ENCODE peak calls at places on chromosomes 13 and 19, in four cellular contexts. M is K562, L is A549, I is H1. O is an unnamed sample.

GRCh38 chr19:903266-903797 is 9.7 kb downstream of the R3HDM4 start:
- DNase-seq in L (no peak), I (no peak), M (no peak), O (no peak)

GRCh38 chr13:110625771-110626321 is 10.5 kb downstream of the NAXD start:
- DNase-seq in M (no peak), L (no peak), I (no peak), O (no peak)

GRCh38 chr19:39307233-39307821 is 11.1 kb downstream of the IFNL1 start:
- DNase-seq in L (no peak), I (no peak), M (no peak), O (no peak)

GRCh38 chr13:99301056-99301838 is 6.0 kb downstream of the GPR183 start:
- DNase-seq in I (no peak), M (no peak), L (no peak), O (no peak)

GRCh38 chr19:43538922-43539321 is 5.9 kb downstream of the ZNF575 start:
- DNase-seq in L (no peak), I (no peak), M (no peak), O (no peak)

GRCh38 chr19:33395561-33396550 is 22.3 kb downstream of the CEBPG start:
- DNase-seq in I (no peak), M (no peak), L (no peak), O (no peak)

GRCh38 chr13:97313481-97313880 is 91.3 kb downstream of the MBNL2 start:
- DNase-seq in L (no peak), M (no peak), I (no peak), O (no peak)

GRCh38 chr19:21210037-21210621 is 68.3 kb downstream of the ZNF431 start:
- DNase-seq in I (no peak), M (no peak), L (no peak), O (peak)

GRCh38 chr19:55696301-55697068 is 21.5 kb downstream of the EPN1 start:
- DNase-seq in M (no peak), L (no peak), I (no peak), O (no peak)

GRCh38 chr19:17406887-17407196 is 1.4 kb upstream of the BST2 start:
- DNase-seq in M (no peak), L (no peak), I (no peak), O (no peak)

GRCh38 chr19:37551123-37551993 is 43.2 kb downstream of the ZNF571 start:
- DNase-seq in M (peak), I (no peak), L (no peak), O (no peak)

GRCh38 chr19:34580055-34580336 is 97.0 kb downstream of the SCGB2B2 start:
- DNase-seq in I (no peak), L (no peak), M (no peak), O (no peak)

GRCh38 chr19:58059003-58059671 is at the start of gene ZNF135:
- DNase-seq in L (no peak), M (no peak), I (peak), O (no peak)

GRCh38 chr19:42269518-42270345 is 680 bp downstream of the CIC start:
- DNase-seq in L (no peak), I (no peak), M (no peak), O (no peak)

GRCh38 chr13:30047154-30047874 is 196.9 kb upstream of the UBL3 start:
- DNase-seq in L (no peak), I (no peak), M (no peak), O (no peak)

GRCh38 chr13:70505809-70506208 is 397.6 kb upstream of the KLHL1 start:
- DNase-seq in I (no peak), M (no peak), L (no peak), O (no peak)

GRCh38 chr19:52492201-52492960 is 35.1 kb upstream of the ZNF808 start:
- DNase-seq in L (no peak), I (peak), M (peak), O (no peak)

GRCh38 chr13:113545455-113545930 is 39.1 kb upstream of the TFDP1 start:
- DNase-seq in I (no peak), L (no peak), M (no peak), O (no peak)

GRCh38 chr13:58340895-58341294 is 709.4 kb downstream of the PCDH17 start:
- DNase-seq in L (no peak), M (no peak), I (no peak), O (peak)

GRCh38 chr13:110646442-110647364 is 31.4 kb downstream of the NAXD start:
- DNase-seq in M (no peak), L (no peak), I (no peak), O (no peak)

GRCh38 chr13:111095031-111095840 is 19.9 kb upstream of the ARHGEF7 start:
- DNase-seq in L (no peak), M (no peak), I (no peak), O (no peak)

GRCh38 chr19:38717051-38717450 is 27.2 kb downstream of the CAPN12 start:
- DNase-seq in L (no peak), I (no peak), M (no peak), O (no peak)

GRCh38 chr13:74168263-74168675 is 34.1 kb upstream of the KLF12 start:
- DNase-seq in M (no peak), L (no peak), I (no peak), O (peak)

GRCh38 chr13:30408319-30409101 is 13.8 kb upstream of the UBE2L5 start:
- DNase-seq in M (peak), I (peak), L (peak), O (peak)

GRCh38 chr19:7928334-7928706 is 2.4 kb upstream of the CTXN1 start:
- DNase-seq in L (no peak), I (no peak), M (no peak), O (no peak)

GRCh38 chr13:73210218-73210883 is 151.5 kb downstream of the KLF5 start:
- DNase-seq in L (peak), M (no peak), I (no peak), O (peak)

GRCh38 chr13:82817133-82817532 is 1065.1 kb downstream of the SLITRK1 start:
- DNase-seq in M (no peak), I (no peak), L (no peak), O (no peak)

GRCh38 chr13:65472336-65472735 is 1757.8 kb downstream of the PCDH9 start:
- DNase-seq in L (no peak), I (no peak), M (no peak), O (no peak)

GRCh38 chr19:29663861-29664752 is 1.2 kb upstream of the PLEKHF1 start:
- DNase-seq in L (no peak), M (peak), I (no peak), O (no peak)

GRCh38 chr13:97212540-97213146 is 9.5 kb upstream of the MBNL2 start:
- DNase-seq in M (peak), I (no peak), L (peak), O (no peak)

GRCh38 chr13:102555914-102556553 is 40.8 kb upstream of the TPP2 start:
- DNase-seq in M (peak), L (peak), I (no peak), O (peak)

GRCh38 chr19:13622727-13623126 is 116.4 kb upstream of the CACNA1A start:
- DNase-seq in I (no peak), L (no peak), M (no peak), O (no peak)

GRCh38 chr19:19485161-19485997 is 30.0 kb downstream of the TSSK6 start:
- DNase-seq in M (no peak), I (no peak), L (no peak), O (no peak)

GRCh38 chr13:41199526-41199925 is 5.2 kb upstream of the KBTBD7 start:
- DNase-seq in I (no peak), L (no peak), M (no peak), O (no peak)

GRCh38 chr13:114283581-114283980 is 2.2 kb downstream of the UPF3A start:
- DNase-seq in M (peak), L (no peak), I (no peak), O (peak)

GRCh38 chr19:48443262-48443661 is 2.5 kb upstream of the GRWD1 start:
- DNase-seq in I (no peak), L (no peak), M (no peak), O (no peak)

GRCh38 chr13:32837973-32838940 is 178.0 kb upstream of the KL start:
- DNase-seq in L (no peak), M (no peak), I (no peak), O (no peak)

GRCh38 chr13:24221007-24221406 is 60.5 kb downstream of the SPATA13 start:
- DNase-seq in L (peak), I (no peak), M (peak), O (peak)

GRCh38 chr19:51654783-51655182 is 8.2 kb upstream of the SIGLEC14 start:
- DNase-seq in I (no peak), M (peak), L (peak), O (no peak)

DNA sequence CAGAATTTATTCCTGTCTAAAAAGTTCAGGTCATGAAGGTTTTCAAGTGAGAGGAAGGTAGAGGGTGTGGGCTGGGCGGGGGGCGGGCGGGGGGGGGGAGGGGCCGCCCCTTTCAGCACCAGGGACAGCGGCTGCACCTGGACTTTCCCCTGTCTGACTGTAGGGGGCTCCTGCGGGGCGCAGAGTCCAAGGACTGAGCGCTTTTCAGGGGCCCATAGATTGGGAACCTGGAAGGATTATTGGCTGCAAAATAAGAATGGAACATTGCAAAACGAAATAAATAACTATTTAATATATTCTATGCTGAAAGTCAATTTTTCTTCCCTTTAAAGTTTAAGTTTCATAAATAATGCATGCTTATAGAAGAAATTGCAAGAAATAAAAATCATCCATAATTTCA is 8.9 kb upstream of the CYP4F3 start:
- DNase-seq in M (peak), L (no peak), I (no peak), O (peak)
- TF ChIP-seq RNF2 in M (no peak), L (no peak), I (no peak), O (no peak)

DNA sequence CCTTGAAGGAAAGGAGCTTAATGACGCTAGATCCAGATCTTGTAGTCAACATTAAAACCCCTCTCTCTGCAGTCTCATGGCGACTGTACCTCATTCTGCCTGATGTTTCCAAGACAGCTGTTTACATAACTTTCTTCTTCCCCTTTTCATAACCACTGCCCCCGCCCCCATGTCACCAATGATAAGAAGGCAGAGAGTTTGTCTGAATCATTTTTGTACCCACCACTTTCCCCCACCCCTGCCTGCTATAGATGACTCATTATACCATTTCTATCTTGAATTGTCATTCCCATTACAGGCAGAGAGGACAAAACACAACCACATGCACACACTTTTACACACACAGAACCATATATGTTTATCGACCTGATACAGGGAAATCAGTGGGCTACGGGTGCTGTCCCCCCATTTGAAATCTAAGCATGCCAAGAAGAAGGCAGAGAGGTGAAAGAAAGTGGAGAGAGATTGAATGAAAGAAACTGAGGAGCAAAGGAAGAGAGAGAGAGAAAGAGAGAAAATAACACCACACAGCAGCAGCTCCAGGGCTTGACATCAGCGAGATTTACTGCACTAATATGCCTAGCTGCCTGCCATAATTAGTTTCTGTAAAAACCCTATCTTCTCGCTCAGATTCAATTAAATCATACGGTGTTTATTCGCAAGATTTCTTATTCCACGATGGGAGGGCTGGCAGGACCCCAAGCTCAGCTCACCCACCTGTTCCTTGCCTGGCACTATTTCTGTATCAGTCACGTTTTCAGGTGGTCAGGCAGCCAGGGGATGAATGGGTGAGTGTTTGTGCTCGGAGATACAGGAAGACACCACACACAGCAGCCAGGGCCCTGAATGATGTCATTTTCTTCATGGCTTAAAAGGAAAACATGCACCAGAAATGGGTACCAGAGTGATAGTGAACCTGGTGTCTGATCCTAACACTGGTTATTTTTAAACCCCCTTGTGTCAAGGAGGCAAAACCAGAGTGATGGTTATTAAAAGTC is 114.3 kb upstream of the SERP2 start:
- DNase-seq in I (no peak), M (peak), L (peak), O (no peak)
- TF ChIP-seq RNF2 in I (no peak), M (no peak), L (no peak), O (no peak)

GRCh38 chr19:54331626-54332025 is 7.3 kb downstream of the LILRA4 start:
- DNase-seq in L (no peak), I (no peak), M (no peak), O (no peak)

GRCh38 chr19:54333586-54334298 is 5.2 kb downstream of the LILRA4 start:
- DNase-seq in L (no peak), M (no peak), I (no peak), O (no peak)

GRCh38 chr19:54325631-54326030 is 12.7 kb upstream of the LILRA5 start:
- DNase-seq in L (no peak), I (no peak), M (no peak), O (no peak)

GRCh38 chr19:54332149-54332548 is 6.8 kb downstream of the LILRA4 start:
- DNase-seq in I (no peak), L (no peak), M (no peak), O (no peak)

GRCh38 chr19:54329476-54330165 is 9.3 kb downstream of the LILRA4 start:
- DNase-seq in L (no peak), M (no peak), I (no peak), O (no peak)
- TF ChIP-seq RNF2 in L (no peak), M (no peak), I (no peak), O (no peak)

GRCh38 chr19:44588753-44589112 is 24.6 kb upstream of the IGSF23 start:
- DNase-seq in M (no peak), I (no peak), L (no peak), O (no peak)
- TF ChIP-seq RNF2 in M (no peak), I (no peak), L (no peak), O (no peak)

DNA sequence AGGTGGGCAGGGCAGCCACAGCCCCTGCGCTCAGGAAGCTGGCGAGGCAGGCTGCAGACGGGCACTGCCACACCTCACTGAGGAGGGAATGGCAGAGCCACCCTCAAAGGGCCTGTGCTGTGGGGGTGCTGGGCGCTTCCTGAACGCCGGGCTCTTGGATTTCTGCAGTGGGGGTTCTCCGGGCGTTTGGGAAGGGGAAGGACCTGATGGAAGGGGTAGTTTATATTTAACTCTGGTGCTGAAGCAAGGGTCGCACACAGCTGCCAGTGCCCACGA is 10.5 kb downstream of the GNA11 start:
- DNase-seq in L (no peak), I (no peak), M (no peak), O (no peak)
- TF ChIP-seq RNF2 in L (no peak), I (no peak), M (no peak), O (no peak)

DNA sequence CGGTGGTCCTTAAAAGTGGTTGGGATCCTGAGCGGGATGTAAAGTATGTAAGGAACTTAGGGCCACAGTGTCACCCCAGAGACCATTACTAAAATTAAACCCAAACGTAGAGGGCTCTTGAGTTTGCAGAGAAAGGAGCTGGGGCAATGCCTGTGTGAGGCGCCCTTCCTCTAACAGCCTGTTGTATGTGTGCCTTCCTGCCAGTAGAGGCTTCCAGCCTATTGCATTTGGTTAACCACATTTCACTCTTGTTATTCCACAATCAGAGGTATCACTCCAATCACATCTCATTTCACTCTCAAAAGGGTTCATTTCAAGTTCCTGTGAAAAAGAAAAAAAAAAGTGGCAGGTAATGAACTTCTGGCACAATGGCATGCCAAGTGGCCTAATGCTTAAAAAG is 29.4 kb downstream of the DIAPH3 start:
- DNase-seq in L (peak), M (no peak), I (no peak), O (no peak)
- TF ChIP-seq RNF2 in L (no peak), M (no peak), I (no peak), O (no peak)

DNA sequence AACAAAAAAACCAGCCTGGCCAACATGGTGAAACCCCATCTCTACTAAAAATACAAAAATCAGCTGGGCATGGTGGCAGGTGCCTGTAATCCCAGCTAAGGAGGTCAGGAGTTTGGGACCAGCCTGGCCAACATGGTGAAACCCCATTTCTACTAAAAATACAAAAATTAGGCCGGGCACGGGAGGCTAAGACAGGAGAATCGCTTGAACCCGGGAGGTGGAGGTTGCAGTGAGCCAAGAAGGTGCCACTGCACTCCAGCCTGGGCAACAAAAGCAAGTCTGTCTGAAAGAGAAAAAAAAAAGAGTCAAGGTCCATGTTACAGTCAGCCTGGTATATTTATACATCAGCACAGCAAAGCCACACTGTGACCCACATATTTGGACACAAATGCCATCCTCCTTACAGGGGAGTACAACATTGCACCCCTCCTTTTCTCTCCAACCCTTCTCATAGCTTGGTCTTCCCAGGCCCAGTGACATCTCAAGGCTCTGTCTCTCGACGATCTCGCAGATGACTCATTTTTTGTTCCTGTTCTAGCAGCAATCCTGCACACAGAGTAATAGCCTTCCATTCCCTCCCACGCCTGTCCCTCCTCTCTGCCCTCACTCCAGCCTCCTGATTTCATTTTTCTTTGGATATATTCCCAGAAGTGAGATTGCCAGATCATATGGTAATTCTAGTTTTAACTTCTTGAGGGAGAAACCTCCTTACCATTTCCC is 21.0 kb upstream of the DPP9 start:
- DNase-seq in M (peak), I (no peak), L (peak), O (no peak)
- TF ChIP-seq RNF2 in M (no peak), I (no peak), L (no peak), O (no peak)

O was measured in HepG2.